ENCODE peak calls at places on chromosomes 16 and 17, in six cellular contexts. B is cardiac fibroblast, W is fibroblast of lung, E is HCT116, Q is thoracic aorta, F is A549. H is an unnamed sample.

GRCh38 chr17:1620486-1620885 is 8.1 kb downstream of the SLC43A2 start:
- DNase-seq in B (no peak), W (no peak), E (no peak), Q (no peak), F (no peak), H (no peak)

GRCh38 chr17:12974319-12974661 is 43.5 kb downstream of the ELAC2 start:
- DNase-seq in B (peak), W (no peak), E (no peak), Q (no peak), F (no peak), H (no peak)

GRCh38 chr17:31740611-31741082 is 118.4 kb downstream of the COPRS start:
- DNase-seq in B (peak), W (peak), E (no peak), Q (no peak), F (no peak), H (peak)

GRCh38 chr17:57016764-57017116 is 38.8 kb downstream of the SCPEP1 start:
- DNase-seq in B (no peak), W (peak), E (no peak), Q (no peak), F (no peak), H (no peak)

GRCh38 chr17:9307313-9307998 is 268.2 kb downstream of the STX8 start:
- DNase-seq in B (peak), W (no peak), E (no peak), Q (no peak), F (no peak), H (peak)

GRCh38 chr16:65697061-65697460 is 575.2 kb upstream of the CDH11 start:
- DNase-seq in B (peak), W (no peak), E (no peak), Q (no peak), F (no peak), H (peak)

GRCh38 chr16:89383095-89384003 is 107.0 kb downstream of the ANKRD11 start:
- DNase-seq in B (peak), W (no peak), E (no peak), Q (no peak), F (no peak), H (peak)

GRCh38 chr17:16477255-16477654 is 14.7 kb downstream of the LRRC75A start:
- DNase-seq in B (peak), W (peak), E (peak), Q (no peak), F (peak), H (peak)

GRCh38 chr16:167117-167462 is 1.3 kb downstream of the HBM start:
- DNase-seq in B (no peak), W (no peak), E (no peak), Q (no peak), F (no peak), H (no peak)

GRCh38 chr16:3640207-3640606 is 14.3 kb upstream of the DNASE1 start:
- DNase-seq in B (no peak), W (no peak), E (no peak), Q (no peak), F (no peak), H (no peak)

GRCh38 chr16:72291531-72291981 is 119.6 kb upstream of the PMFBP1 start:
- DNase-seq in B (peak), W (peak), E (peak), Q (no peak), F (peak), H (peak)

GRCh38 chr16:89111263-89111662 is 17.6 kb downstream of the ACSF3 start:
- DNase-seq in B (no peak), W (no peak), E (no peak), Q (no peak), F (no peak), H (no peak)

GRCh38 chr17:30000755-30001257 is 59.4 kb downstream of the EFCAB5 start:
- DNase-seq in B (no peak), W (peak), E (no peak), Q (no peak), F (no peak), H (no peak)

GRCh38 chr17:55053855-55054254 is 85.3 kb downstream of the STXBP4 start:
- DNase-seq in B (peak), W (peak), E (no peak), Q (no peak), F (no peak), H (peak)

GRCh38 chr17:9932481-9932880 is 27.4 kb upstream of the RCVRN start:
- DNase-seq in B (peak), W (no peak), E (no peak), Q (no peak), F (no peak), H (no peak)

GRCh38 chr17:29744121-29744520 is 121.4 kb upstream of the CORO6 start:
- DNase-seq in B (no peak), W (no peak), E (no peak), Q (no peak), F (no peak), H (no peak)

GRCh38 chr16:77223184-77223583 is 24.0 kb downstream of the SYCE1L start:
- DNase-seq in B (no peak), W (no peak), E (no peak), Q (no peak), F (no peak), H (no peak)

GRCh38 chr17:56594528-56595418 is 1.3 kb downstream of the NOG start:
- DNase-seq in B (no peak), W (no peak), E (no peak), Q (no peak), F (peak), H (no peak)

GRCh38 chr17:9158545-9159452 is 137.5 kb downstream of the NTN1 start:
- DNase-seq in B (no peak), W (no peak), E (no peak), Q (no peak), F (no peak), H (no peak)

GRCh38 chr17:19646788-19647696 is 1.5 kb upstream of the ALDH3A2 start:
- DNase-seq in B (peak), W (peak), E (peak), Q (no peak), F (no peak), H (peak)

GRCh38 chr16:14358697-14359305 is 271.3 kb downstream of the PARN start:
- DNase-seq in B (no peak), W (no peak), E (no peak), Q (no peak), F (no peak), H (no peak)

GRCh38 chr16:55492756-55493380 is 13.9 kb downstream of the MMP2 start:
- DNase-seq in B (no peak), W (no peak), E (no peak), Q (no peak), F (no peak), H (no peak)

GRCh38 chr17:35973333-35974260 is 7.7 kb downstream of the CCL16 start:
- DNase-seq in B (peak), W (no peak), E (no peak), Q (no peak), F (no peak), H (peak)

GRCh38 chr17:71447644-71448043 is 673.2 kb upstream of the SOX9 start:
- DNase-seq in B (no peak), W (no peak), E (no peak), Q (no peak), F (no peak), H (no peak)

GRCh38 chr17:35460354-35460851 is 11.8 kb upstream of the SLFN13 start:
- DNase-seq in B (no peak), W (no peak), E (peak), Q (no peak), F (peak), H (no peak)

DNA sequence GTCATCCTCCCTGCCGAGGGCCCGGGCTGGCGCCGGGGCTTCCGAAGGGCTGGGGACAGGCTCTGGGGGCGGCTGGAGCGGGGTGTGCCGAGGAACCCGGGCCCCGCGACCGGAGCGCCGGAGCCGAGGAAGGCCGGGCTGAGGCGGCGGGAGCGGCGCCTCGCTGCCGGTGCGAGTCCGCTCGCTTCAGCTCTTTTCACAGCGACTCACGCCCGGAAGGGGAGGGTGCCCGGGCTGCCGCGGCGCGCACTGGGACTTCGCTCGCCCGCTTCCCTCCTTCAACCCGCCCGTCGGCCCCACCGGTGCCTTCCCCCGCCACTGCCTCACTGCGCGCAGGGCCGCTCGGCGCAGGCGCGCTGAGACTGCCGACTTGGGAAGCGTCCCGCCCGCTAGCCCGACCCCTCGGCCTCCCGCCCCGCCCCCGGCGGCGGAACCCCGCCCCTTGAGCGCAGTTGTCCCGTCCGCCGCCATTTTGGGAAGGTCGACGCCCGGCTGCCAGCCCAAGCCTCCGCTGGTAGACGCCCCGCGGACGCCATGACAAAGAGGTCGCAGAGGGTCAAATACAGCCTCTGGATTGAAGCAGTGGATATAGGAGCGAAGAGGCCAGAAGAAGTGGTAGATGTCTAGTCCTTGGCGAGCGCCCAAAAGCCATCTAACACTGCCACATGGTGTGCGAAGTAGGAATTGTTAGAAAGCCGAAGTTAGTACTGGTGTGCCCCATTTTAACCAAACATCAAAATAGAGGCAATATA is at the start of gene UBE2G1:
- DNase-seq in B (peak), W (peak), E (peak), Q (peak), F (peak), H (peak)
- TF ChIP-seq CTCF in B (peak), W (no peak), E (peak), Q (no peak), F (peak), H (peak)

GRCh38 chr16:11104168-11105037 is 151.6 kb downstream of the SOCS1 start:
- DNase-seq in B (no peak), W (no peak), E (no peak), Q (no peak), F (no peak), H (no peak)
- H3K4me3 ChIP-seq in B (no peak), W (no peak), E (no peak), Q (peak), F (no peak), H (peak)

DNA sequence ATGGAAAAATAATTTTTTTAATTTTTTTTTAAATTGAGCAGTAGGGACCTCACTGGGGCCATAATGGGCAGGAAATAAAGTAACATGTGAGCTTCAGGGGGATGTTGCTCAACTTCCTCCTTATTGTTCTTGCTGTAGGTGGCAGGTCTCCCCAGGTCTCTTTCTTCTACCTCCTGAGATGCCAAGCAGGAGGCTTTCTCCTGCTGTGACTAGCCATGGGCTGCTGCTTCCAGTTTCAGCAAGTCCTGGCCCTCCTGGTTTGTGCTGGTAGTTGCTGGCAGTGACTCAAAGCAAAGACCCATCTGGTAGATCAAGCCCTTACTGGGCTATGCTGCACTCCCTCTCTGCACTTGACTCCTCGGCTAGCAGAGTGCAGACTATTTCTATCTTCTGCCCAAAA is 2.3 kb downstream of the DPEP2NB start:
- DNase-seq in B (peak), W (no peak), E (no peak), Q (no peak), F (no peak), H (peak)
- TF ChIP-seq CTCF in B (no peak), W (no peak), E (no peak), Q (no peak), F (no peak), H (no peak)

GRCh38 chr17:81422776-81423697 is 27.8 kb downstream of the BAHCC1 start:
- DNase-seq in B (peak), W (peak), E (peak), Q (peak), F (peak), H (peak)

GRCh38 chr17:81424151-81424550 is 28.9 kb downstream of the BAHCC1 start:
- DNase-seq in B (no peak), W (no peak), E (no peak), Q (no peak), F (no peak), H (no peak)

GRCh38 chr17:81423698-81424071 is 28.4 kb downstream of the BAHCC1 start:
- DNase-seq in B (no peak), W (no peak), E (no peak), Q (no peak), F (no peak), H (no peak)

GRCh38 chr17:81426676-81427445 is 31.6 kb downstream of the BAHCC1 start:
- DNase-seq in B (no peak), W (no peak), E (no peak), Q (no peak), F (no peak), H (no peak)

GRCh38 chr17:81424613-81425017 is 29.4 kb downstream of the BAHCC1 start:
- DNase-seq in B (no peak), W (no peak), E (no peak), Q (no peak), F (no peak), H (no peak)
- H3K4me3 ChIP-seq in B (no peak), W (no peak), E (no peak), Q (no peak), F (no peak), H (no peak)

DNA sequence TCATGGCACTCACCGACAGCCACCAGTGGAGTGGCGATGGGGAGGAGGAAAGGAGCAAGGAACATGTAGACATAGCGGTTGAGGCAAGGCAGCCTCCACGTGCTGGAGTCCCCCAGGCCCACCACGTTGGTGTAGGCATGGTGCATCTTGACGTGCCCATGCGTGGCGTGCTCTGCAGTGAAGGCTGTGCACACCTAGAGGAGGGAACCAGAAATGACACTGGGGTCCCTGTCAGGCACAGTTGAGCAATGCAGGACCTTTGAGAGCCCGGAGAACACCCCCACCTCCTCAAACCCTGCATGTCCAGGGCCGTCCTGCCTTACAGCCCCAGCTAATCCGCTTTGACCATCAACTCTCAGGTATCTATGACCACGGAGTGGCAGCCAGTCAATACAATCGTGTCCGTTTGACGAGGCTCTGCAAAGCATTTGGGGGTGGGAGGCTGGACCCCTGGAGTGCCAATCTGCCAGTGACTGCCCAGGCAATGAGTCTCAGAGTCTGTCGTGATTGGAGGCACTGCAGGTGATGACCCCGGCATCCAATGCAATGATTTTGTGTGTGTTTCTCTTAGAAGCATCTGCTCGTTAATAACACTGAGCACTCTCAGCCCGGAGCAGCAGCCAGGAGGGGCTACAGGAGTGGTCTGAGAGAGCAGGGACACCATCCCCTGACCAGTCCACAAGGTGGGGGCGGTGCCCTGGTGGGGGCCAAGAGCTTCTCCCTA is 9.9 kb upstream of the FDXR start:
- DNase-seq in B (no peak), W (no peak), E (no peak), Q (no peak), F (no peak), H (no peak)
- TF ChIP-seq CTCF in B (no peak), W (no peak), E (peak), Q (no peak), F (no peak), H (no peak)

GRCh38 chr17:41928693-41929251 is 1.6 kb upstream of the ODAD4 start:
- DNase-seq in B (no peak), W (no peak), E (no peak), Q (no peak), F (no peak), H (no peak)
- H3K4me3 ChIP-seq in B (no peak), W (no peak), E (no peak), Q (no peak), F (no peak), H (no peak)

GRCh38 chr17:74981979-74982662 is 5.3 kb upstream of the CDR2L start:
- DNase-seq in B (peak), W (peak), E (peak), Q (peak), F (peak), H (peak)
- TF ChIP-seq CTCF in B (no peak), W (peak), E (peak), Q (peak), F (peak), H (no peak)

H was measured in fibroblast of pulmonary artery.